ENCODE peak calls at places on chromosomes 3 and 15, in five cellular contexts. Z is ELR, D is NCI-H1092 treated with DMSO at 0.1 percent for 48 hours, I is endothelial cell of umbilical vein, O is PC-3. C is an unnamed sample.

GRCh38 chr15:63063164-63063756 is 20.7 kb downstream of the TPM1 start:
- DNase-seq in I (peak), D (no peak), O (no peak), Z (no peak), C (no peak)

GRCh38 chr3:185942396-185942795 is 4.6 kb upstream of the TRA2B start:
- DNase-seq in D (no peak), Z (no peak), O (no peak), I (no peak), C (no peak)

GRCh38 chr3:108090066-108090700 is 648 bp downstream of the CD47 start:
- DNase-seq in I (peak), D (peak), O (peak), Z (peak), C (no peak)

GRCh38 chr3:71791634-71792033 is 6.7 kb upstream of the PROK2 start:
- DNase-seq in I (no peak), D (no peak), O (peak), Z (no peak), C (no peak)

GRCh38 chr3:59809016-59809415 is 759.2 kb upstream of the CFAP20DC start:
- DNase-seq in D (no peak), Z (peak), I (no peak), O (peak), C (no peak)

GRCh38 chr3:101995371-101996046 is 146.2 kb downstream of the NFKBIZ start:
- DNase-seq in Z (peak), D (no peak), I (no peak), O (peak), C (no peak)

GRCh38 chr3:96863129-96863740 is 48.8 kb downstream of the EPHA6 start:
- DNase-seq in D (peak), Z (peak), I (peak), O (peak), C (no peak)

GRCh38 chr3:187978433-187979011 is 175.4 kb upstream of the LPP start:
- DNase-seq in I (no peak), O (no peak), D (no peak), Z (no peak), C (no peak)

GRCh38 chr15:41941644-41942415 is 30.5 kb downstream of the EHD4 start:
- DNase-seq in D (no peak), O (no peak), Z (no peak), I (no peak), C (no peak)

GRCh38 chr3:102136183-102136582 is 286.9 kb downstream of the NFKBIZ start:
- DNase-seq in Z (no peak), O (peak), I (no peak), D (no peak), C (no peak)

GRCh38 chr3:195133462-195133861 is 137.5 kb downstream of the XXYLT1 start:
- DNase-seq in I (no peak), Z (no peak), O (no peak), D (peak), C (no peak)

GRCh38 chr3:46208167-46208704 is at the start of gene CCR1:
- DNase-seq in Z (peak), I (no peak), O (peak), D (no peak), C (no peak)

GRCh38 chr3:189720746-189721426 is 89.7 kb downstream of the TP63 start:
- DNase-seq in Z (no peak), I (no peak), D (no peak), O (no peak), C (no peak)

GRCh38 chr3:144341461-144341860 is 369.8 kb downstream of the DIPK2A start:
- DNase-seq in I (no peak), D (no peak), O (no peak), Z (no peak), C (no peak)

GRCh38 chr15:72927451-72927850 is 124.8 kb upstream of the NEO1 start:
- DNase-seq in O (no peak), I (no peak), D (no peak), Z (no peak), C (no peak)

GRCh38 chr15:56732135-56732880 is 1.0 kb downstream of the ZNF280D start:
- DNase-seq in I (peak), D (peak), O (no peak), Z (peak), C (no peak)

GRCh38 chr15:93941687-93942086 is 289.7 kb upstream of the MCTP2 start:
- DNase-seq in Z (no peak), O (no peak), D (no peak), I (no peak), C (no peak)

C was measured in NCI-H1048.